ENCODE peak calls at places on chromosomes 1 and 21, in nine cellular contexts. One of them, this sample, is unnamed.
A peak's percentile ranks its signal among the peaks of the same experiment; 100 is the strongest.

GRCh38 chr1:209323743-209324142 is 259.8 kb upstream of the CAMK1G start:
- DNase-seq in PC-3: peak; percentile 80
- DNase-seq in stimulated activated CD8-positive, alpha-beta memory T cell treated with anti-CD3 and anti-CD28 coated beads, Interleukin-12 subunit alpha, Interleukin-12 subunit beta, amount 100 ng/mL, for 1 hour: no peak
- DNase-seq in RWPE1: peak; percentile 62
- DNase-seq in GM12865: no peak
- DNase-seq in transverse colon: no peak
- DNase-seq in AG09309: no peak
- DNase-seq in activated naive CD4-positive, alpha-beta T cell: no peak
- DNase-seq in H9: no peak
- DNase-seq in this sample: no peak

GRCh38 chr1:24900985-24901781 is 28.9 kb downstream of the RUNX3 start:
- DNase-seq in GM12865: peak; percentile 65
- DNase-seq in H9: no peak
- DNase-seq in transverse colon: peak; percentile 6
- DNase-seq in RWPE1: no peak
- DNase-seq in stimulated activated CD8-positive, alpha-beta memory T cell treated with anti-CD3 and anti-CD28 coated beads, Interleukin-12 subunit alpha, Interleukin-12 subunit beta, amount 100 ng/mL, for 1 hour: no peak
- DNase-seq in PC-3: no peak
- DNase-seq in activated naive CD4-positive, alpha-beta T cell: no peak
- DNase-seq in AG09309: no peak
- DNase-seq in this sample: no peak

GRCh38 chr21:26819944-26820343 is 25.3 kb downstream of the ADAMTS1 start:
- DNase-seq in AG09309: no peak
- DNase-seq in transverse colon: no peak
- DNase-seq in H9: no peak
- DNase-seq in activated naive CD4-positive, alpha-beta T cell: no peak
- DNase-seq in RWPE1: no peak
- DNase-seq in PC-3: no peak
- DNase-seq in stimulated activated CD8-positive, alpha-beta memory T cell treated with anti-CD3 and anti-CD28 coated beads, Interleukin-12 subunit alpha, Interleukin-12 subunit beta, amount 100 ng/mL, for 1 hour: no peak
- DNase-seq in GM12865: no peak
- DNase-seq in this sample: no peak

GRCh38 chr21:42393443-42393950 is 2.4 kb downstream of the TMPRSS3 start:
- DNase-seq in stimulated activated CD8-positive, alpha-beta memory T cell treated with anti-CD3 and anti-CD28 coated beads, Interleukin-12 subunit alpha, Interleukin-12 subunit beta, amount 100 ng/mL, for 1 hour: no peak
- DNase-seq in GM12865: peak; percentile 19
- DNase-seq in H9: no peak
- DNase-seq in activated naive CD4-positive, alpha-beta T cell: no peak
- DNase-seq in RWPE1: no peak
- DNase-seq in AG09309: no peak
- DNase-seq in transverse colon: no peak
- DNase-seq in PC-3: no peak
- DNase-seq in this sample: no peak

GRCh38 chr1:179295356-179295755 is 1.8 kb downstream of the SOAT1 start:
- DNase-seq in stimulated activated CD8-positive, alpha-beta memory T cell treated with anti-CD3 and anti-CD28 coated beads, Interleukin-12 subunit alpha, Interleukin-12 subunit beta, amount 100 ng/mL, for 1 hour: no peak
- DNase-seq in AG09309: no peak
- DNase-seq in PC-3: no peak
- DNase-seq in activated naive CD4-positive, alpha-beta T cell: no peak
- DNase-seq in RWPE1: no peak
- DNase-seq in H9: no peak
- DNase-seq in GM12865: no peak
- DNase-seq in transverse colon: no peak
- DNase-seq in this sample: no peak

GRCh38 chr1:178278135-178278534 is 184.2 kb downstream of the RASAL2 start:
- DNase-seq in RWPE1: no peak
- DNase-seq in transverse colon: no peak
- DNase-seq in H9: no peak
- DNase-seq in stimulated activated CD8-positive, alpha-beta memory T cell treated with anti-CD3 and anti-CD28 coated beads, Interleukin-12 subunit alpha, Interleukin-12 subunit beta, amount 100 ng/mL, for 1 hour: no peak
- DNase-seq in PC-3: no peak
- DNase-seq in activated naive CD4-positive, alpha-beta T cell: no peak
- DNase-seq in AG09309: no peak
- DNase-seq in GM12865: no peak
- DNase-seq in this sample: no peak

GRCh38 chr21:29206445-29206844 is 76.0 kb downstream of the MAP3K7CL start:
- DNase-seq in H9: no peak
- DNase-seq in AG09309: no peak
- DNase-seq in PC-3: no peak
- DNase-seq in stimulated activated CD8-positive, alpha-beta memory T cell treated with anti-CD3 and anti-CD28 coated beads, Interleukin-12 subunit alpha, Interleukin-12 subunit beta, amount 100 ng/mL, for 1 hour: no peak
- DNase-seq in activated naive CD4-positive, alpha-beta T cell: no peak
- DNase-seq in GM12865: no peak
- DNase-seq in RWPE1: no peak
- DNase-seq in transverse colon: no peak
- DNase-seq in this sample: no peak

GRCh38 chr1:68112835-68113243 is 62.4 kb upstream of the DIRAS3 start:
- DNase-seq in AG09309: no peak
- DNase-seq in RWPE1: peak; percentile 72
- DNase-seq in GM12865: no peak
- DNase-seq in activated naive CD4-positive, alpha-beta T cell: no peak
- DNase-seq in stimulated activated CD8-positive, alpha-beta memory T cell treated with anti-CD3 and anti-CD28 coated beads, Interleukin-12 subunit alpha, Interleukin-12 subunit beta, amount 100 ng/mL, for 1 hour: no peak
- DNase-seq in transverse colon: no peak
- DNase-seq in H9: no peak
- DNase-seq in PC-3: peak; percentile 95
- DNase-seq in this sample: peak; percentile 55

GRCh38 chr1:23449918-23450317 is 25.4 kb upstream of the TCEA3 start:
- DNase-seq in PC-3: no peak
- DNase-seq in H9: no peak
- DNase-seq in GM12865: no peak
- DNase-seq in stimulated activated CD8-positive, alpha-beta memory T cell treated with anti-CD3 and anti-CD28 coated beads, Interleukin-12 subunit alpha, Interleukin-12 subunit beta, amount 100 ng/mL, for 1 hour: no peak
- DNase-seq in RWPE1: no peak
- DNase-seq in transverse colon: peak; percentile 77
- DNase-seq in AG09309: no peak
- DNase-seq in activated naive CD4-positive, alpha-beta T cell: no peak
- DNase-seq in this sample: peak; percentile 81

GRCh38 chr1:209805875-209806760 is at the start of gene IRF6:
- DNase-seq in AG09309: no peak
- DNase-seq in PC-3: peak; percentile 99
- DNase-seq in H9: peak; percentile 98
- DNase-seq in transverse colon: peak; percentile 96
- DNase-seq in stimulated activated CD8-positive, alpha-beta memory T cell treated with anti-CD3 and anti-CD28 coated beads, Interleukin-12 subunit alpha, Interleukin-12 subunit beta, amount 100 ng/mL, for 1 hour: no peak
- DNase-seq in RWPE1: peak; percentile 88
- DNase-seq in GM12865: peak; percentile 84
- DNase-seq in activated naive CD4-positive, alpha-beta T cell: peak; percentile 76
- DNase-seq in this sample: peak; percentile 88

GRCh38 chr1:41073971-41074370 is 52.4 kb upstream of the SLFNL1 start:
- DNase-seq in stimulated activated CD8-positive, alpha-beta memory T cell treated with anti-CD3 and anti-CD28 coated beads, Interleukin-12 subunit alpha, Interleukin-12 subunit beta, amount 100 ng/mL, for 1 hour: no peak
- DNase-seq in AG09309: peak; percentile 23
- DNase-seq in activated naive CD4-positive, alpha-beta T cell: no peak
- DNase-seq in transverse colon: no peak
- DNase-seq in H9: no peak
- DNase-seq in PC-3: peak; percentile 45
- DNase-seq in GM12865: no peak
- DNase-seq in RWPE1: peak; percentile 20
- DNase-seq in this sample: no peak

GRCh38 chr1:192974701-192975100 is 84.5 kb downstream of the UCHL5 start:
- DNase-seq in transverse colon: no peak
- DNase-seq in stimulated activated CD8-positive, alpha-beta memory T cell treated with anti-CD3 and anti-CD28 coated beads, Interleukin-12 subunit alpha, Interleukin-12 subunit beta, amount 100 ng/mL, for 1 hour: no peak
- DNase-seq in GM12865: no peak
- DNase-seq in PC-3: no peak
- DNase-seq in AG09309: no peak
- DNase-seq in activated naive CD4-positive, alpha-beta T cell: no peak
- DNase-seq in RWPE1: peak; percentile 73
- DNase-seq in H9: no peak
- DNase-seq in this sample: no peak

GRCh38 chr1:154295408-154296235 is 23.2 kb downstream of the HAX1 start:
- DNase-seq in PC-3: no peak
- DNase-seq in RWPE1: no peak
- DNase-seq in H9: no peak
- DNase-seq in transverse colon: no peak
- DNase-seq in AG09309: no peak
- DNase-seq in activated naive CD4-positive, alpha-beta T cell: no peak
- DNase-seq in stimulated activated CD8-positive, alpha-beta memory T cell treated with anti-CD3 and anti-CD28 coated beads, Interleukin-12 subunit alpha, Interleukin-12 subunit beta, amount 100 ng/mL, for 1 hour: no peak
- DNase-seq in GM12865: no peak
- DNase-seq in this sample: no peak

GRCh38 chr1:244335456-244335855 is 116.3 kb downstream of the ADSS2 start:
- DNase-seq in transverse colon: no peak
- DNase-seq in PC-3: no peak
- DNase-seq in AG09309: no peak
- DNase-seq in stimulated activated CD8-positive, alpha-beta memory T cell treated with anti-CD3 and anti-CD28 coated beads, Interleukin-12 subunit alpha, Interleukin-12 subunit beta, amount 100 ng/mL, for 1 hour: no peak
- DNase-seq in activated naive CD4-positive, alpha-beta T cell: no peak
- DNase-seq in H9: peak; percentile 5
- DNase-seq in GM12865: no peak
- DNase-seq in RWPE1: no peak
- DNase-seq in this sample: no peak

GRCh38 chr1:76470166-76470565 is 395.6 kb downstream of the ST6GALNAC3 start:
- DNase-seq in activated naive CD4-positive, alpha-beta T cell: no peak
- DNase-seq in AG09309: no peak
- DNase-seq in GM12865: no peak
- DNase-seq in RWPE1: no peak
- DNase-seq in stimulated activated CD8-positive, alpha-beta memory T cell treated with anti-CD3 and anti-CD28 coated beads, Interleukin-12 subunit alpha, Interleukin-12 subunit beta, amount 100 ng/mL, for 1 hour: no peak
- DNase-seq in H9: no peak
- DNase-seq in PC-3: no peak
- DNase-seq in transverse colon: no peak
- DNase-seq in this sample: no peak

GRCh38 chr1:215083408-215083961 is 948 bp downstream of the KCNK2 start:
- DNase-seq in AG09309: no peak
- DNase-seq in activated naive CD4-positive, alpha-beta T cell: no peak
- DNase-seq in PC-3: no peak
- DNase-seq in transverse colon: no peak
- DNase-seq in H9: peak; percentile 55
- DNase-seq in RWPE1: no peak
- DNase-seq in stimulated activated CD8-positive, alpha-beta memory T cell treated with anti-CD3 and anti-CD28 coated beads, Interleukin-12 subunit alpha, Interleukin-12 subunit beta, amount 100 ng/mL, for 1 hour: no peak
- DNase-seq in GM12865: no peak
- DNase-seq in this sample: no peak

GRCh38 chr1:85027242-85027983 is 20.9 kb downstream of the MCOLN3 start:
- DNase-seq in H9: no peak
- DNase-seq in stimulated activated CD8-positive, alpha-beta memory T cell treated with anti-CD3 and anti-CD28 coated beads, Interleukin-12 subunit alpha, Interleukin-12 subunit beta, amount 100 ng/mL, for 1 hour: no peak
- DNase-seq in transverse colon: no peak
- DNase-seq in activated naive CD4-positive, alpha-beta T cell: no peak
- DNase-seq in AG09309: no peak
- DNase-seq in PC-3: peak; percentile 21
- DNase-seq in GM12865: peak; percentile 49
- DNase-seq in RWPE1: no peak
- DNase-seq in this sample: no peak

GRCh38 chr1:30476911-30477459 is 246.4 kb downstream of the MATN1 start:
- DNase-seq in PC-3: no peak
- DNase-seq in AG09309: no peak
- DNase-seq in H9: no peak
- DNase-seq in stimulated activated CD8-positive, alpha-beta memory T cell treated with anti-CD3 and anti-CD28 coated beads, Interleukin-12 subunit alpha, Interleukin-12 subunit beta, amount 100 ng/mL, for 1 hour: no peak
- DNase-seq in RWPE1: no peak
- DNase-seq in GM12865: no peak
- DNase-seq in transverse colon: no peak
- DNase-seq in activated naive CD4-positive, alpha-beta T cell: no peak
- DNase-seq in this sample: no peak

GRCh38 chr1:15952317-15953258 is 23.3 kb downstream of the ZBTB17 start:
- DNase-seq in transverse colon: no peak
- DNase-seq in AG09309: peak; percentile 85
- DNase-seq in GM12865: no peak
- DNase-seq in H9: no peak
- DNase-seq in RWPE1: peak; percentile 96
- DNase-seq in activated naive CD4-positive, alpha-beta T cell: no peak
- DNase-seq in PC-3: peak; percentile 91
- DNase-seq in stimulated activated CD8-positive, alpha-beta memory T cell treated with anti-CD3 and anti-CD28 coated beads, Interleukin-12 subunit alpha, Interleukin-12 subunit beta, amount 100 ng/mL, for 1 hour: no peak
- DNase-seq in this sample: no peak

GRCh38 chr1:93827128-93827527 is 51.9 kb downstream of the DNTTIP2 start:
- DNase-seq in stimulated activated CD8-positive, alpha-beta memory T cell treated with anti-CD3 and anti-CD28 coated beads, Interleukin-12 subunit alpha, Interleukin-12 subunit beta, amount 100 ng/mL, for 1 hour: no peak
- DNase-seq in RWPE1: no peak
- DNase-seq in AG09309: no peak
- DNase-seq in H9: no peak
- DNase-seq in GM12865: no peak
- DNase-seq in PC-3: no peak
- DNase-seq in transverse colon: no peak
- DNase-seq in activated naive CD4-positive, alpha-beta T cell: no peak
- DNase-seq in this sample: no peak

GRCh38 chr1:235083589-235084323 is 44.9 kb downstream of the TOMM20 start:
- DNase-seq in GM12865: peak; percentile 91
- DNase-seq in stimulated activated CD8-positive, alpha-beta memory T cell treated with anti-CD3 and anti-CD28 coated beads, Interleukin-12 subunit alpha, Interleukin-12 subunit beta, amount 100 ng/mL, for 1 hour: peak; percentile 47
- DNase-seq in RWPE1: peak; percentile 66
- DNase-seq in AG09309: peak; percentile 80
- DNase-seq in H9: peak; percentile 88
- DNase-seq in activated naive CD4-positive, alpha-beta T cell: peak; percentile 49
- DNase-seq in transverse colon: peak; percentile 87
- DNase-seq in PC-3: peak; percentile 80
- DNase-seq in this sample: peak; percentile 90

GRCh38 chr1:117930484-117930883 is 945 bp downstream of the WDR3 start:
- DNase-seq in AG09309: no peak
- DNase-seq in GM12865: no peak
- DNase-seq in transverse colon: no peak
- DNase-seq in RWPE1: no peak
- DNase-seq in stimulated activated CD8-positive, alpha-beta memory T cell treated with anti-CD3 and anti-CD28 coated beads, Interleukin-12 subunit alpha, Interleukin-12 subunit beta, amount 100 ng/mL, for 1 hour: no peak
- DNase-seq in H9: no peak
- DNase-seq in PC-3: no peak
- DNase-seq in activated naive CD4-positive, alpha-beta T cell: no peak
- DNase-seq in this sample: no peak

GRCh38 chr1:212651977-212652376 is 43.4 kb downstream of the ATF3 start:
- DNase-seq in activated naive CD4-positive, alpha-beta T cell: no peak
- DNase-seq in AG09309: no peak
- DNase-seq in H9: no peak
- DNase-seq in PC-3: no peak
- DNase-seq in transverse colon: no peak
- DNase-seq in stimulated activated CD8-positive, alpha-beta memory T cell treated with anti-CD3 and anti-CD28 coated beads, Interleukin-12 subunit alpha, Interleukin-12 subunit beta, amount 100 ng/mL, for 1 hour: no peak
- DNase-seq in GM12865: no peak
- DNase-seq in RWPE1: no peak
- DNase-seq in this sample: no peak

GRCh38 chr1:227316941-227317540 is 1.3 kb downstream of the CDC42BPA start:
- DNase-seq in H9: no peak
- DNase-seq in PC-3: peak; percentile 55
- DNase-seq in activated naive CD4-positive, alpha-beta T cell: no peak
- DNase-seq in stimulated activated CD8-positive, alpha-beta memory T cell treated with anti-CD3 and anti-CD28 coated beads, Interleukin-12 subunit alpha, Interleukin-12 subunit beta, amount 100 ng/mL, for 1 hour: no peak
- DNase-seq in transverse colon: no peak
- DNase-seq in GM12865: no peak
- DNase-seq in AG09309: no peak
- DNase-seq in RWPE1: peak; percentile 46
- DNase-seq in this sample: no peak

GRCh38 chr1:51331206-51332100 is 1.1 kb upstream of the TTC39A start:
- DNase-seq in PC-3: peak; percentile 58
- DNase-seq in AG09309: no peak
- DNase-seq in transverse colon: peak; percentile 52
- DNase-seq in stimulated activated CD8-positive, alpha-beta memory T cell treated with anti-CD3 and anti-CD28 coated beads, Interleukin-12 subunit alpha, Interleukin-12 subunit beta, amount 100 ng/mL, for 1 hour: no peak
- DNase-seq in RWPE1: no peak
- DNase-seq in GM12865: peak; percentile 50
- DNase-seq in H9: peak; percentile 75
- DNase-seq in activated naive CD4-positive, alpha-beta T cell: no peak
- DNase-seq in this sample: no peak

GRCh38 chr1:193321242-193321842 is 134.9 kb upstream of the B3GALT2 start:
- DNase-seq in PC-3: no peak
- DNase-seq in H9: no peak
- DNase-seq in transverse colon: no peak
- DNase-seq in stimulated activated CD8-positive, alpha-beta memory T cell treated with anti-CD3 and anti-CD28 coated beads, Interleukin-12 subunit alpha, Interleukin-12 subunit beta, amount 100 ng/mL, for 1 hour: no peak
- DNase-seq in AG09309: no peak
- DNase-seq in activated naive CD4-positive, alpha-beta T cell: no peak
- DNase-seq in RWPE1: no peak
- DNase-seq in GM12865: no peak
- DNase-seq in this sample: no peak

This sample was measured in Right ventricle myocardium superior.